ENCODE peak calls at places on chromosomes 3 and 15, in eight cellular contexts. One of them, this sample, is unnamed.
A peak's percentile ranks its signal among the peaks of the same experiment; 100 is the strongest.

GRCh38 chr15:81954158-81954783 is 91.5 kb downstream of the MEX3B start:
- DNase-seq in tibial artery: no peak
- DNase-seq in small intestine: no peak
- DNase-seq in lower lobe of right lung: no peak
- DNase-seq in NT2/D1: no peak
- DNase-seq in A673: no peak
- DNase-seq in stomach: no peak
- DNase-seq in prostate gland: no peak
- DNase-seq in this sample: no peak

GRCh38 chr3:71718069-71718468 is 7.1 kb downstream of the EIF4E3 start:
- DNase-seq in tibial artery: no peak
- DNase-seq in small intestine: peak; percentile 17
- DNase-seq in lower lobe of right lung: no peak
- DNase-seq in NT2/D1: no peak
- DNase-seq in A673: no peak
- DNase-seq in stomach: no peak
- DNase-seq in prostate gland: no peak
- DNase-seq in this sample: no peak

GRCh38 chr3:188241883-188242282 is 87.9 kb downstream of the LPP start:
- DNase-seq in tibial artery: no peak
- DNase-seq in small intestine: no peak
- DNase-seq in lower lobe of right lung: no peak
- DNase-seq in NT2/D1: no peak
- DNase-seq in A673: no peak
- DNase-seq in stomach: no peak
- DNase-seq in prostate gland: no peak
- DNase-seq in this sample: no peak

GRCh38 chr3:31957106-31957505 is 24.0 kb downstream of the OSBPL10 start:
- DNase-seq in tibial artery: no peak
- DNase-seq in small intestine: no peak
- DNase-seq in lower lobe of right lung: no peak
- DNase-seq in NT2/D1: no peak
- DNase-seq in A673: no peak
- DNase-seq in stomach: no peak
- DNase-seq in prostate gland: no peak
- DNase-seq in this sample: no peak

GRCh38 chr15:100032358-100033080 is 299.3 kb upstream of the LYSMD4 start:
- DNase-seq in tibial artery: no peak
- DNase-seq in small intestine: no peak
- DNase-seq in lower lobe of right lung: no peak
- DNase-seq in NT2/D1: no peak
- DNase-seq in A673: no peak
- DNase-seq in stomach: no peak
- DNase-seq in prostate gland: no peak
- DNase-seq in this sample: no peak

GRCh38 chr3:29494305-29495036 is 213.6 kb downstream of the RBMS3 start:
- DNase-seq in tibial artery: no peak
- DNase-seq in small intestine: no peak
- DNase-seq in lower lobe of right lung: no peak
- DNase-seq in NT2/D1: no peak
- DNase-seq in A673: peak; percentile 17
- DNase-seq in stomach: no peak
- DNase-seq in prostate gland: no peak
- DNase-seq in this sample: no peak

GRCh38 chr15:63894662-63894949 is 60.9 kb upstream of the HERC1 start:
- DNase-seq in tibial artery: no peak
- DNase-seq in small intestine: no peak
- DNase-seq in lower lobe of right lung: no peak
- DNase-seq in NT2/D1: no peak
- DNase-seq in A673: no peak
- DNase-seq in stomach: no peak
- DNase-seq in prostate gland: no peak
- DNase-seq in this sample: no peak

GRCh38 chr15:81752149-81752942 is 293.5 kb downstream of the MEX3B start:
- DNase-seq in tibial artery: peak; percentile 69
- DNase-seq in small intestine: peak; percentile 28
- DNase-seq in lower lobe of right lung: no peak
- DNase-seq in NT2/D1: no peak
- DNase-seq in A673: peak; percentile 80
- DNase-seq in stomach: peak; percentile 31
- DNase-seq in prostate gland: peak; percentile 45
- DNase-seq in this sample: peak; percentile 27

GRCh38 chr3:43792904-43793303 is 102.2 kb downstream of the ABHD5 start:
- DNase-seq in tibial artery: no peak
- DNase-seq in small intestine: no peak
- DNase-seq in lower lobe of right lung: no peak
- DNase-seq in NT2/D1: no peak
- DNase-seq in A673: no peak
- DNase-seq in stomach: no peak
- DNase-seq in prostate gland: no peak
- DNase-seq in this sample: no peak

GRCh38 chr3:3170998-3171397 is 8.5 kb downstream of the CRBN start:
- DNase-seq in tibial artery: no peak
- DNase-seq in small intestine: peak; percentile 13
- DNase-seq in lower lobe of right lung: no peak
- DNase-seq in NT2/D1: peak; percentile 11
- DNase-seq in A673: peak; percentile 56
- DNase-seq in stomach: no peak
- DNase-seq in prostate gland: no peak
- DNase-seq in this sample: no peak

GRCh38 chr3:127655641-127656040 is 17.1 kb upstream of the ABTB1 start:
- DNase-seq in tibial artery: peak; percentile 29
- DNase-seq in small intestine: no peak
- DNase-seq in lower lobe of right lung: no peak
- DNase-seq in NT2/D1: peak; percentile 39
- DNase-seq in A673: no peak
- DNase-seq in stomach: no peak
- DNase-seq in prostate gland: no peak
- DNase-seq in this sample: no peak

GRCh38 chr15:96553931-96554330 is 223.4 kb downstream of the NR2F2 start:
- DNase-seq in tibial artery: no peak
- DNase-seq in small intestine: no peak
- DNase-seq in lower lobe of right lung: no peak
- DNase-seq in NT2/D1: no peak
- DNase-seq in A673: no peak
- DNase-seq in stomach: no peak
- DNase-seq in prostate gland: no peak
- DNase-seq in this sample: no peak

GRCh38 chr3:18177271-18177670 is 247.9 kb downstream of the SATB1 start:
- DNase-seq in tibial artery: no peak
- DNase-seq in small intestine: no peak
- DNase-seq in lower lobe of right lung: no peak
- DNase-seq in NT2/D1: no peak
- DNase-seq in A673: no peak
- DNase-seq in stomach: no peak
- DNase-seq in prostate gland: no peak
- DNase-seq in this sample: no peak

GRCh38 chr3:12288466-12289129 is at the start of gene PPARG:
- DNase-seq in tibial artery: no peak
- DNase-seq in small intestine: peak; percentile 88
- DNase-seq in lower lobe of right lung: peak; percentile 62
- DNase-seq in NT2/D1: no peak
- DNase-seq in A673: no peak
- DNase-seq in stomach: peak; percentile 59
- DNase-seq in prostate gland: peak; percentile 20
- DNase-seq in this sample: peak; percentile 73

GRCh38 chr15:86797135-86797534 is 717.5 kb downstream of the AGBL1 start:
- DNase-seq in tibial artery: no peak
- DNase-seq in small intestine: no peak
- DNase-seq in lower lobe of right lung: no peak
- DNase-seq in NT2/D1: no peak
- DNase-seq in A673: no peak
- DNase-seq in stomach: no peak
- DNase-seq in prostate gland: no peak
- DNase-seq in this sample: no peak

GRCh38 chr15:73988075-73988969 is 3.8 kb downstream of the STOML1 start:
- DNase-seq in tibial artery: no peak
- DNase-seq in small intestine: no peak
- DNase-seq in lower lobe of right lung: no peak
- DNase-seq in NT2/D1: no peak
- DNase-seq in A673: no peak
- DNase-seq in stomach: no peak
- DNase-seq in prostate gland: no peak
- DNase-seq in this sample: no peak

GRCh38 chr15:79185199-79185598 is 94.6 kb upstream of the RASGRF1 start:
- DNase-seq in tibial artery: no peak
- DNase-seq in small intestine: no peak
- DNase-seq in lower lobe of right lung: no peak
- DNase-seq in NT2/D1: no peak
- DNase-seq in A673: peak; percentile 39
- DNase-seq in stomach: no peak
- DNase-seq in prostate gland: no peak
- DNase-seq in this sample: no peak

GRCh38 chr3:133927543-133928066 is 31.9 kb upstream of the RAB6B start:
- DNase-seq in tibial artery: peak; percentile 69
- DNase-seq in small intestine: no peak
- DNase-seq in lower lobe of right lung: peak; percentile 71
- DNase-seq in NT2/D1: no peak
- DNase-seq in A673: peak; percentile 69
- DNase-seq in stomach: peak; percentile 61
- DNase-seq in prostate gland: peak; percentile 28
- DNase-seq in this sample: peak; percentile 79

DNA sequence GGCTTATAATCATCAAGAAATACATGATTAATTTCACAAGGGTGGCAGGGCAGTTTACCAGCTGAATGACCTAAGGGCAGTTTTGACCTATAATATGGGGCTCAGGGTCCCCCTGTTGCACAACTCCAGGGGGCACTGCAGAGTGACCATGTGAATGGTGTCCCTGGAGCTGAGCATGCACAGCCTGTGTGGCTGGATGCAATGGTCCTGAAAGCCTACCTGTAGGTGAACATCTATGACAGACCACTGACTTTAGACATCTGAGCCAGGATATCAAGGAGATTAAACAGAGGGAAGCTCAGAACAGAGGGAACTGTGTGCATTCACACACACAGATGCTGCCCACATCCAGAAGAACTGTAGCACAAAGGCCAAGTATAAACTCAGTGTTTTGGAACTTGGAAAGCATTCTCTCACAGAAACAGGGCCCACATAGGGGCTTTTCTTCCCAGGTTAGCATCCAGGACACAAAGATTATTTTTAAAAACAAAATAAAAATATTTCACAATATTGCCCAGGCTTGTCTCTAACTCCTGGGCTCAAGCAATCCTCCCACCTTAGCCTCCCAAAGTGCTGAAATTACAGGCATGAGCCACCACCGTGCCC is 7.8 kb upstream of the SLC6A11 start:
- DNase-seq in tibial artery: no peak
- DNase-seq in small intestine: no peak
- DNase-seq in lower lobe of right lung: no peak
- DNase-seq in NT2/D1: no peak
- DNase-seq in A673: no peak
- DNase-seq in stomach: no peak
- DNase-seq in prostate gland: no peak
- DNase-seq in this sample: no peak
- H3K4me1 ChIP-seq in tibial artery: no peaks in the 10 kb centered on the region
- H3K4me1 ChIP-seq in small intestine: no peaks in the 10 kb centered on the region
- H3K4me1 ChIP-seq in lower lobe of right lung: no peaks in the 10 kb centered on the region
- H3K4me1 ChIP-seq in NT2/D1: no peaks in the 10 kb centered on the region
- H3K4me1 ChIP-seq in A673: no peaks in the 10 kb centered on the region
- H3K4me1 ChIP-seq in stomach: no peaks in the 10 kb centered on the region
- H3K4me1 ChIP-seq in prostate gland: no peaks in the 10 kb centered on the region
- H3K4me1 ChIP-seq in this sample: peaks cover 3% of the 10 kb centered on the region

GRCh38 chr3:4785551-4785950 is 193.7 kb upstream of the BHLHE40 start:
- DNase-seq in tibial artery: no peak
- DNase-seq in small intestine: no peak
- DNase-seq in lower lobe of right lung: no peak
- DNase-seq in NT2/D1: no peak
- DNase-seq in A673: no peak
- DNase-seq in stomach: no peak
- DNase-seq in prostate gland: no peak
- DNase-seq in this sample: no peak
- H3K4me1 ChIP-seq in tibial artery: peaks cover 5% of the 10 kb centered on the region
- H3K4me1 ChIP-seq in small intestine: no peaks in the 10 kb centered on the region
- H3K4me1 ChIP-seq in lower lobe of right lung: no peaks in the 10 kb centered on the region
- H3K4me1 ChIP-seq in NT2/D1: no peaks in the 10 kb centered on the region
- H3K4me1 ChIP-seq in A673: no peaks in the 10 kb centered on the region
- H3K4me1 ChIP-seq in stomach: peaks cover 5% of the 10 kb centered on the region
- H3K4me1 ChIP-seq in prostate gland: no peaks in the 10 kb centered on the region
- H3K4me1 ChIP-seq in this sample: no peaks in the 10 kb centered on the region

DNA sequence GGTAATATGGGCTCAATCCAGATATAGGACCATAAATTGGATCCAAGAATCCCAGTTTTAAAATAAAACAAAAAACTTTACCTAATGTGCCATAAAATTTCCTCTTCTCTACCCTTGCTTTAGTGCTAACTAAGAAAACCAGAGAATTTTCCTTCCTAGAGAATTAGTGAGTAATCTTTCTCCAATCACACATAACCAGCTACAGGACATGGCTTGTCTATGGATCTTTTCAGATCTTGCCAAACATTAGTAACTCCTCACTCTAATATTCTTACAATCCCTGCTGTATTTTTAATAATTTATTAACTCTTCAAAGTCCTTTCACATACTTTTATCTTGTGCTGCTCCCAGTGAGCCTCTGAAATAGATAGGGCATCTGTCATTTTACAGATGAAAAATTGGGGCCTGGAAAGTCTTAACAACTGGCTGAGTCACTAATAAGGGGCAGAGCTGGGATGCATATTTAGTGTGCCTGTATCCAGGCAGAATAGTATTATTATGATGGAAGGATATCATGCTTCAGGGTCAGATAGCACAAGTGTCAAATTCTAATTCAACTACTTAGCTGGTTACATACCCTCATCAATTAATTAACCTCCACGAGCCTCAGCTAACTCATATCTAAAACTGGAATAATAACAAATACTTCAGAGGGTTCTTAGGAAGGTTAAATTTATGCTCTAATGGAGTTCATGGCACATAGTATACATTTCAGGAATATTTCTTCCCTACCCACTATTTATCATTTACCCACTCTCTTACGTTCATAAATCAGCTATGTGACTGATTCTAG is 5.6 kb downstream of the ZBED2 start:
- DNase-seq in tibial artery: no peak
- DNase-seq in small intestine: no peak
- DNase-seq in lower lobe of right lung: no peak
- DNase-seq in NT2/D1: no peak
- DNase-seq in A673: no peak
- DNase-seq in stomach: no peak
- DNase-seq in prostate gland: no peak
- DNase-seq in this sample: no peak
- H3K4me1 ChIP-seq in tibial artery: no peaks in the 10 kb centered on the region
- H3K4me1 ChIP-seq in small intestine: peaks cover 7% of the 10 kb centered on the region
- H3K4me1 ChIP-seq in lower lobe of right lung: no peaks in the 10 kb centered on the region
- H3K4me1 ChIP-seq in NT2/D1: no peaks in the 10 kb centered on the region
- H3K4me1 ChIP-seq in A673: no peaks in the 10 kb centered on the region
- H3K4me1 ChIP-seq in stomach: no peaks in the 10 kb centered on the region
- H3K4me1 ChIP-seq in prostate gland: no peaks in the 10 kb centered on the region
- H3K4me1 ChIP-seq in this sample: no peaks in the 10 kb centered on the region

DNA sequence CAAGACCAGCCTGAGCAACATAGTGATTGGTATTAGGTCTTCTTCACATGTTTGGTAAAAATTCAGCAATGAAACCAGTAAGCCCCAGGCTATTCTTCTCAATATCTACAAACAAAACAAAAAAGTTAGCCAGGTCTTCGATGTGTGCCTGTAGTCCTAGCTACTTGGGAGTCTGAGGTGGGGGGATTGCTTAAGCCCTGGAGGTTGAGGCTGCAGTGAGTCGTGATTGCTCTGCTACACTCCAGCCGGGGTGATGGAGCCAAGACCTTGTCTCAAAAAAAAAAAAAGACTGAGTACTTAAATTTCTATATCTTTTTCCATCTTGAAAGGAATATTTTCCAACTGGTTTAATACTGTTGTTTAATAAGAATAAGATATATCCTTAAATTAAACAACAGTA is 106.8 kb downstream of the MBNL1 start:
- DNase-seq in tibial artery: no peak
- DNase-seq in small intestine: no peak
- DNase-seq in lower lobe of right lung: no peak
- DNase-seq in NT2/D1: no peak
- DNase-seq in A673: no peak
- DNase-seq in stomach: no peak
- DNase-seq in prostate gland: no peak
- DNase-seq in this sample: no peak
- H3K4me1 ChIP-seq in tibial artery: peaks cover 100% of the 10 kb centered on the region
- H3K4me1 ChIP-seq in small intestine: no peaks in the 10 kb centered on the region
- H3K4me1 ChIP-seq in lower lobe of right lung: peaks cover 54% of the 10 kb centered on the region
- H3K4me1 ChIP-seq in NT2/D1: no peaks in the 10 kb centered on the region
- H3K4me1 ChIP-seq in A673: peaks cover 30% of the 10 kb centered on the region
- H3K4me1 ChIP-seq in stomach: peaks cover 79% of the 10 kb centered on the region
- H3K4me1 ChIP-seq in prostate gland: no peaks in the 10 kb centered on the region
- H3K4me1 ChIP-seq in this sample: peaks cover 15% of the 10 kb centered on the region

This sample was measured in HAP-1.